ENCODE peak calls at places on chromosome 1, in ten cellular contexts. S, G, I, Y, P, T, R, K, U and O are unnamed samples.
A peak's percentile ranks its signal among the peaks of the same experiment; 100 is the strongest.

GRCh38 chr1:12088607-12089006 is 25.5 kb downstream of the TNFRSF8 start:
- DNase-seq in S (no peak), G (no peak), I (no peak), Y (no peak), P (no peak), T (no peak), R (peak; percentile 11), K (no peak), U (no peak), O (peak; percentile 92)

GRCh38 chr1:109187127-109187526 is 26.6 kb upstream of the SARS1 start:
- DNase-seq in S (no peak), G (no peak), I (no peak), Y (no peak), P (no peak), T (no peak), R (no peak), K (no peak), U (no peak), O (no peak)

GRCh38 chr1:181204530-181204929 is 116.0 kb downstream of the IER5 start:
- DNase-seq in S (no peak), G (no peak), I (no peak), Y (no peak), P (no peak), T (peak; percentile 67), R (no peak), K (no peak), U (no peak), O (no peak)

GRCh38 chr1:170521818-170522217 is 10.1 kb upstream of the GORAB start:
- DNase-seq in S (no peak), G (no peak), I (no peak), Y (no peak), P (no peak), T (no peak), R (no peak), K (peak; percentile 15), U (no peak), O (no peak)

GRCh38 chr1:208000001-208000400 is 89.1 kb upstream of the CD34 start:
- DNase-seq in S (no peak), G (no peak), I (no peak), Y (no peak), P (no peak), T (peak; percentile 44), R (no peak), K (no peak), U (no peak), O (no peak)

GRCh38 chr1:42993631-42994121 is 35.0 kb upstream of the SLC2A1 start:
- DNase-seq in S (no peak), G (no peak), I (no peak), Y (no peak), P (no peak), T (no peak), R (no peak), K (no peak), U (no peak), O (no peak)

GRCh38 chr1:94236630-94237290 is 624 bp downstream of the ARHGAP29 start:
- DNase-seq in S (no peak), G (peak; percentile 76), I (peak; percentile 55), Y (no peak), P (peak; percentile 44), T (peak; percentile 74), R (no peak), K (peak; percentile 44), U (no peak), O (peak; percentile 5)

GRCh38 chr1:244865028-244865371 is 657 bp upstream of the HNRNPU start:
- DNase-seq in S (no peak), G (peak; percentile 73), I (no peak), Y (no peak), P (peak; percentile 34), T (no peak), R (peak; percentile 8), K (no peak), U (no peak), O (no peak)

GRCh38 chr1:167439301-167439988 is 78.9 kb downstream of the CD247 start:
- DNase-seq in S (no peak), G (peak; percentile 47), I (peak; percentile 44), Y (peak; percentile 32), P (peak; percentile 70), T (no peak), R (no peak), K (peak; percentile 55), U (no peak), O (no peak)

GRCh38 chr1:223007250-223007649 is 135.8 kb downstream of the TLR5 start:
- DNase-seq in S (no peak), G (no peak), I (no peak), Y (no peak), P (no peak), T (no peak), R (no peak), K (no peak), U (no peak), O (no peak)

GRCh38 chr1:221078260-221078965 is 199.2 kb downstream of the HLX start:
- DNase-seq in S (no peak), G (no peak), I (no peak), Y (no peak), P (no peak), T (no peak), R (no peak), K (peak; percentile 29), U (no peak), O (no peak)

GRCh38 chr1:54614558-54614957 is 8.8 kb downstream of the FAM151A start:
- DNase-seq in S (no peak), G (no peak), I (no peak), Y (no peak), P (no peak), T (no peak), R (no peak), K (no peak), U (no peak), O (no peak)

GRCh38 chr1:91527781-91528180 is 27.1 kb downstream of the CDC7 start:
- DNase-seq in S (no peak), G (no peak), I (no peak), Y (no peak), P (no peak), T (no peak), R (no peak), K (no peak), U (no peak), O (no peak)

GRCh38 chr1:51120629-51121028 is 18.6 kb downstream of the C1orf185 start:
- DNase-seq in S (no peak), G (no peak), I (no peak), Y (no peak), P (no peak), T (no peak), R (no peak), K (peak; percentile 5), U (no peak), O (no peak)

GRCh38 chr1:162323023-162323422 is 53.6 kb downstream of the SPATA46 start:
- DNase-seq in S (no peak), G (no peak), I (no peak), Y (no peak), P (no peak), T (no peak), R (no peak), K (no peak), U (no peak), O (no peak)

GRCh38 chr1:205286335-205286950 is 35.1 kb downstream of the NUAK2 start:
- DNase-seq in S (no peak), G (no peak), I (no peak), Y (no peak), P (no peak), T (no peak), R (peak; percentile 45), K (peak; percentile 63), U (no peak), O (peak; percentile 63)